ENCODE peak calls at places on chromosomes 4 and X, in ten cellular contexts. T, W, I, R, A, K, M, C, O and D are unnamed samples.

GRCh38 chr4:128831526-128832252 is 22.2 kb downstream of the JADE1 start:
- DNase-seq in W (no peak), A (no peak), O (no peak), T (peak), M (peak), C (no peak), R (peak), K (no peak), I (no peak), D (no peak)

GRCh38 chr4:185803015-185803414 is 9.0 kb downstream of the SORBS2 start:
- DNase-seq in A (no peak), M (no peak), R (peak), T (no peak), W (no peak), C (no peak), O (no peak), I (no peak), K (no peak), D (no peak)

GRCh38 chr4:47068986-47069385 is 37.6 kb downstream of the GABRB1 start:
- DNase-seq in O (no peak), K (no peak), A (no peak), I (no peak), M (no peak), W (no peak), R (peak), C (no peak), T (no peak), D (no peak)

GRCh38 chr4:153025402-153025801 is 89.3 kb downstream of the FHDC1 start:
- DNase-seq in R (no peak), I (no peak), A (no peak), W (no peak), K (no peak), O (no peak), T (no peak), C (peak), M (no peak), D (no peak)

GRCh38 chr4:77015390-77015789 is 60.4 kb downstream of the CCNI start:
- DNase-seq in R (peak), I (no peak), A (peak), O (no peak), K (no peak), T (no peak), M (peak), C (no peak), W (no peak), D (no peak)

GRCh38 chrX:153901753-153902140 is 2.7 kb upstream of the AVPR2 start:
- DNase-seq in R (no peak), I (no peak), K (no peak), T (no peak), W (no peak), O (no peak), A (no peak), M (no peak), C (no peak), D (no peak)

GRCh38 chr4:73668806-73669205 is 48.6 kb upstream of the RASSF6 start:
- DNase-seq in A (peak), T (no peak), W (no peak), O (no peak), I (no peak), C (no peak), K (no peak), M (no peak), R (peak), D (no peak)

GRCh38 chr4:143356493-143356892 is 19.8 kb downstream of the GAB1 start:
- DNase-seq in W (no peak), K (no peak), R (no peak), A (no peak), C (no peak), O (no peak), T (no peak), I (no peak), M (peak), D (no peak)

GRCh38 chr4:3860913-3861636 is 94.9 kb downstream of the ADRA2C start:
- DNase-seq in K (no peak), O (no peak), T (no peak), M (no peak), C (no peak), I (no peak), W (no peak), A (no peak), R (no peak), D (no peak)

GRCh38 chrX:154695913-154696312 is 42.5 kb upstream of the CTAG2 start:
- DNase-seq in A (no peak), T (no peak), R (peak), M (no peak), I (no peak), O (no peak), K (no peak), W (no peak), C (no peak), D (no peak)

GRCh38 chrX:38055170-38055847 is 49.0 kb downstream of the SYTL5 start:
- DNase-seq in R (peak), W (no peak), O (no peak), K (no peak), A (peak), I (peak), C (no peak), M (peak), T (no peak), D (no peak)

GRCh38 chr4:92825785-92826184 is 522.0 kb downstream of the GRID2 start:
- DNase-seq in C (no peak), T (no peak), R (no peak), W (no peak), M (no peak), I (no peak), K (no peak), O (no peak), A (no peak), D (no peak)

GRCh38 chr4:10006604-10007435 is 14.5 kb downstream of the SLC2A9 start:
- DNase-seq in R (peak), A (no peak), C (peak), I (no peak), M (no peak), T (no peak), W (peak), O (peak), K (no peak), D (no peak)

GRCh38 chr4:185412412-185412811 is 13.4 kb downstream of the UFSP2 start:
- DNase-seq in W (no peak), M (no peak), C (no peak), R (peak), I (no peak), T (no peak), O (no peak), K (no peak), A (no peak), D (no peak)

GRCh38 chr4:1727117-1728031 is 6.1 kb downstream of the TACC3 start:
- DNase-seq in T (no peak), I (no peak), R (peak), C (peak), A (peak), M (peak), K (no peak), O (peak), W (peak), D (no peak)

GRCh38 chr4:56276547-56276946 is 110.7 kb downstream of the AASDH start:
- DNase-seq in I (no peak), O (no peak), A (no peak), T (no peak), W (no peak), C (no peak), M (no peak), K (no peak), R (no peak), D (no peak)

GRCh38 chr4:184165291-184165690 is 52.4 kb downstream of the ENPP6 start:
- DNase-seq in R (no peak), A (no peak), O (no peak), T (no peak), C (no peak), K (no peak), M (no peak), I (no peak), W (no peak), D (no peak)

GRCh38 chr4:168892456-168892855 is 117.6 kb downstream of the CBR4 start:
- DNase-seq in O (no peak), M (no peak), A (no peak), I (no peak), C (no peak), K (no peak), T (no peak), R (no peak), W (no peak), D (no peak)

GRCh38 chrX:71251456-71251973 is 2.4 kb downstream of the ZMYM3 start:
- DNase-seq in K (no peak), A (no peak), C (peak), R (no peak), O (no peak), I (no peak), T (no peak), W (no peak), M (no peak), D (no peak)

GRCh38 chr4:151692443-151692782 is 68.4 kb downstream of the GATB start:
- DNase-seq in I (no peak), A (no peak), C (no peak), M (no peak), T (no peak), O (no peak), W (no peak), K (no peak), R (no peak), D (no peak)

GRCh38 chr4:135365065-135365464 is 1163.5 kb upstream of the PABPC4L start:
- DNase-seq in C (no peak), W (no peak), R (peak), K (no peak), I (no peak), A (no peak), T (no peak), M (no peak), O (no peak), D (no peak)

GRCh38 chrX:361231-362145 is 25.2 kb downstream of the PPP2R3B start:
- DNase-seq in O (no peak), M (no peak), A (no peak), K (no peak), T (no peak), R (no peak), W (no peak), I (no peak), C (no peak), D (no peak)

GRCh38 chrX:153408871-153409351 is 2.4 kb upstream of the ZFP92 start:
- DNase-seq in I (no peak), O (no peak), R (no peak), T (no peak), C (no peak), K (no peak), A (no peak), M (no peak), W (no peak), D (no peak)

GRCh38 chr4:40856836-40857362 is 107.1 kb downstream of the NSUN7 start:
- DNase-seq in A (peak), K (peak), W (peak), C (peak), R (peak), M (peak), T (peak), O (peak), I (no peak), D (peak)

GRCh38 chrX:25014366-25014838 is 1.4 kb downstream of the ARX start:
- DNase-seq in I (no peak), O (no peak), C (no peak), T (no peak), K (no peak), R (no peak), A (no peak), W (no peak), M (no peak), D (no peak)

GRCh38 chrX:39752820-39753219 is 344.9 kb downstream of the BCOR start:
- DNase-seq in I (no peak), C (no peak), W (peak), O (no peak), T (no peak), A (no peak), M (peak), K (no peak), R (peak), D (no peak)

GRCh38 chr4:182680196-182680771 is 236.9 kb downstream of the DCTD start:
- DNase-seq in K (no peak), I (no peak), A (no peak), M (no peak), C (no peak), R (no peak), W (no peak), T (no peak), O (no peak), D (no peak)

GRCh38 chr4:101419324-101420135 is 72.2 kb upstream of the PPP3CA start:
- DNase-seq in C (peak), T (peak), A (peak), R (peak), W (no peak), M (peak), I (peak), K (no peak), O (no peak), D (no peak)

GRCh38 chrX:72346306-72346949 is 40.7 kb upstream of the CITED1 start:
- DNase-seq in O (no peak), C (no peak), I (no peak), W (no peak), T (no peak), K (no peak), M (no peak), A (no peak), R (no peak), D (no peak)

GRCh38 chrX:101417190-101417589 is 9.2 kb downstream of the HNRNPH2 start:
- DNase-seq in R (no peak), W (no peak), K (no peak), I (no peak), A (no peak), M (no peak), T (no peak), C (no peak), O (no peak), D (no peak)

GRCh38 chrX:7828594-7828993 is 14.4 kb upstream of the VCX start:
- DNase-seq in M (peak), C (no peak), A (no peak), R (no peak), K (no peak), I (no peak), O (no peak), W (no peak), T (no peak), D (no peak)
- TF ChIP-seq CTCF in M (peak), C (no peak), A (no peak), R (no peak), K (peak), I (no peak), O (no peak), W (no peak), T (peak), D (no peak)

DNA sequence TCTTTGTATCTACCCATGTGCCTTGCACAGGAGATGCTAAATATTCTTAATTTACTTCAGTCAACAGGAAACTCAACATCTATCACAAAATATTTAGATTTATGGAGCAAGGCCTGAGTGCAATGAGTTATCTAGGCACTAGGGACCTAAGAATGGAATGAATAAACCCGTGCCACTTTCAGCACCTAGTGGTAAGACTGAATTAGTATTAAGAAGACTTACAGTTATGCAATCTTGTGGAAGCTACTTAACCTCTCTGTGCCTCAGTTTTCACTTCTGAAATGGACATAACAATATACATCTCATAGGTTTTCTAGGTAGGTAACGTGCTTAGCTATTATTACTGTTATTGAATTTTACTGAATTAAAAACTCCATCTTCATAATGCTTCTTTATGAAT is 144.6 kb upstream of the MAP3K15 start:
- DNase-seq in O (no peak), R (peak), M (peak), I (no peak), K (no peak), C (no peak), W (no peak), A (no peak), T (no peak), D (no peak)
- TF ChIP-seq CTCF in O (no peak), R (peak), M (peak), I (no peak), K (no peak), C (no peak), W (no peak), A (no peak), T (no peak), D (no peak)

GRCh38 chrX:116204947-116205346 is 34.4 kb downstream of the AGTR2 start:
- DNase-seq in T (peak), C (no peak), I (no peak), M (peak), O (peak), A (no peak), R (peak), K (no peak), W (peak), D (no peak)
- TF ChIP-seq CTCF in T (no peak), C (peak), I (peak), M (peak), O (peak), A (peak), R (peak), K (peak), W (peak), D (peak)

DNA sequence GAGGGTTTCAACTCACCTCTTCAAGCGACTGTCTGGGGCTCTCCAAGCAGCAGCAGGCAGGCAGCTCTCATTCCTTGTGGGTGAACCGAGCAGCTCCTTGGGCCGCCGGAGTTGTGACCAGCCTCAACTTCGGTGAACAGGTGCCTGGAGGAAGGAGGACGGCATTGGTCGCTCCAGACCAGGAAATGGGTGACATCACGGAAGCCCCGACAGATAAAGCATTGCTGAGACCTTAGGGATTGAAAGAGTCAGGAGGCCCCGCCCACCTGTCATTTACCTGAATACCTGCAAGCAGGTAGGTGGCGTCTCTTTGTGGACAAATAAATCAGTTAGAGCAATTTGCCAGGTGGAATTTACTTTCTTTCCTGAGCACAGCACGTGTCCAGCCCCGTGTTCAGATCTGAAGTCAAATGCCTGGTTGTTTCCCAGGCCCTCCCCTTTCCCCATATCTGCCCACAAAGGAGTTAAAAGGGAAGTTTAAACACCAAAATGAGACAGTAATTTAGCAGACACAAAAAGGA is at the start of gene LNX1:
- DNase-seq in W (peak), O (no peak), A (no peak), K (peak), I (no peak), M (no peak), T (no peak), R (no peak), C (peak), D (no peak)
- TF ChIP-seq CTCF in W (no peak), O (no peak), A (no peak), K (peak), I (no peak), M (no peak), T (no peak), R (no peak), C (peak), D (no peak)

GRCh38 chr4:15003441-15003890 is 1.2 kb downstream of the CPEB2 start:
- DNase-seq in T (peak), K (peak), O (no peak), A (peak), C (peak), I (no peak), W (peak), M (peak), R (peak), D (peak)

GRCh38 chr4:15004701-15005301 is 2.5 kb downstream of the CPEB2 start:
- DNase-seq in W (peak), K (peak), I (no peak), C (peak), O (no peak), T (peak), R (peak), A (peak), M (peak), D (peak)

GRCh38 chr4:15005474-15006115 is 3.3 kb downstream of the CPEB2 start:
- DNase-seq in I (no peak), O (no peak), M (peak), K (no peak), R (no peak), C (no peak), T (no peak), W (no peak), A (no peak), D (no peak)

GRCh38 chr4:15002659-15003440 is 569 bp downstream of the CPEB2 start:
- DNase-seq in R (peak), M (peak), T (peak), A (peak), O (peak), I (no peak), W (peak), C (peak), K (peak), D (peak)

GRCh38 chr4:15003891-15004700 is 1.8 kb downstream of the CPEB2 start:
- DNase-seq in W (peak), O (no peak), R (no peak), C (peak), I (no peak), T (peak), M (peak), A (no peak), K (peak), D (peak)
- TF ChIP-seq CTCF in W (no peak), O (no peak), R (no peak), C (no peak), I (no peak), T (no peak), M (no peak), A (no peak), K (no peak), D (no peak)

GRCh38 chr4:97987019-97987648 is 156.1 kb downstream of the STPG2 start:
- DNase-seq in I (no peak), C (no peak), A (no peak), T (no peak), M (peak), O (peak), R (peak), K (no peak), W (no peak), D (no peak)
- TF ChIP-seq CTCF in I (peak), C (no peak), A (peak), T (no peak), M (peak), O (peak), R (peak), K (peak), W (peak), D (peak)

DNA sequence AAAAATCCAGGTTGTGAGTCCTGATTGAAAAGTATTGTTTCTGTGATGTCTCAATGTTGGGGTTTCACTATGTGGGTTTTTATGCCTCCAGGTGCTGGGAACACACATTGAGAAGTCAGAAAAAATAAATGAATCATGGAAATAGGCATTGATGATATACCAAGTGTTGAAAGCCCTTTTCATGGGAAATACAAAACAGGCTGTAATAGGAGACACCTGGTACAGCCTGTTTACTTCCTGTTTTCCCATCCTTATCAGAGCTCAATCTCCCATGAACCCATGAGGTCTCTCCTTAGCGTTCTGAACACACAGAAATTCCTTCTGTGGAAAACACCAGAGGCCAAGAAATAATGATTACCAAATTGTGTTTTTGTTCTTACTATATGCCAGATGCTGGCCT is 106.3 kb upstream of the BOD1L1 start:
- DNase-seq in A (no peak), W (no peak), I (no peak), C (no peak), R (peak), T (no peak), M (peak), O (no peak), K (no peak), D (no peak)
- TF ChIP-seq CTCF in A (no peak), W (no peak), I (no peak), C (no peak), R (no peak), T (no peak), M (no peak), O (no peak), K (no peak), D (no peak)

GRCh38 chrX:3589474-3589873 is 124.0 kb downstream of the PRKX start:
- DNase-seq in M (no peak), T (no peak), O (no peak), R (no peak), C (no peak), K (no peak), A (no peak), W (no peak), I (no peak), D (no peak)

GRCh38 chrX:3584415-3584996 is 128.9 kb downstream of the PRKX start:
- DNase-seq in T (no peak), K (no peak), M (no peak), C (no peak), W (no peak), R (no peak), O (no peak), A (no peak), I (no peak), D (no peak)

GRCh38 chrX:3582421-3582820 is 131.0 kb downstream of the PRKX start:
- DNase-seq in K (no peak), R (no peak), O (no peak), W (no peak), A (peak), M (no peak), T (no peak), I (no peak), C (no peak), D (no peak)

GRCh38 chrX:3581609-3582108 is 131.8 kb downstream of the PRKX start:
- DNase-seq in K (no peak), M (no peak), A (no peak), W (no peak), I (no peak), T (no peak), R (no peak), C (no peak), O (no peak), D (no peak)

DNA sequence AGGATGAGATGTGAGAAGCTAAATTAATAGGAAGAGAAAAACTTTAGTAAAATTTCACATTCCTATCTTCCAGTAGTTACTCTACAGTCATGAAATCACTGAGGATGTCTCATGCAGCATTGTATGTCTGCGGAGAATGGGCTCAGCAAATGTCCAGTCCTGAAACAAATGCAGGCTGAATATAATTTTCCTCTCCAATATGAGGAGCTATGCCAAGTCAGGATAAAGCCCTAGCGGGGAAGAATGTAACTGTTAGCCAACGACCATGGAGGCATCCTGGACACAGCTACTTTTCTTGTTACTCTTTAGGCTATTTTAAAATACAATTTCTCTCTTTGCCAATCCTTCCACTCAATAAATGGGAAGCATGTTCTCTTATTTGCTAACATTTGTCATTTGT is 127.7 kb downstream of the PRKX start:
- DNase-seq in A (no peak), M (no peak), R (no peak), C (no peak), O (no peak), W (no peak), I (no peak), T (no peak), K (no peak), D (no peak)
- TF ChIP-seq CTCF in A (no peak), M (no peak), R (peak), C (no peak), O (no peak), W (no peak), I (peak), T (no peak), K (no peak), D (no peak)